ENCODE peak calls at places on chromosomes 5 and 9, in eight cellular contexts. V is brain microvascular endothelial cell, M is coronary artery, D is suprapubic skin, A is kidney, Z is WERI-Rb-1, U is substantia nigra, Q is right lobe of liver. P is an unnamed sample.

GRCh38 chr5:88680253-88681132 is 202.5 kb downstream of the MEF2C start:
- DNase-seq in V (no peak), M (no peak), D (no peak), A (peak), Z (peak), U (peak), Q (peak), P (peak)

GRCh38 chr9:9499546-9499945 is 1113.3 kb downstream of the PTPRD start:
- DNase-seq in V (no peak), M (no peak), D (no peak), A (no peak), Z (no peak), U (no peak), Q (no peak), P (no peak)

GRCh38 chr5:22567983-22568382 is 285.2 kb downstream of the CDH12 start:
- DNase-seq in V (no peak), M (no peak), D (no peak), A (no peak), Z (no peak), U (no peak), Q (no peak), P (no peak)

GRCh38 chr5:112492291-112492690 is 73.2 kb upstream of the EPB41L4A start:
- DNase-seq in V (peak), M (no peak), D (no peak), A (peak), Z (peak), U (peak), Q (peak), P (no peak)

GRCh38 chr9:108776920-108777650 is 78.7 kb downstream of the ACTL7B start:
- DNase-seq in V (peak), M (no peak), D (no peak), A (no peak), Z (peak), U (no peak), Q (no peak), P (no peak)

GRCh38 chr5:126676195-126676624 is 75.5 kb downstream of the PHAX start:
- DNase-seq in V (peak), M (no peak), D (no peak), A (no peak), Z (peak), U (peak), Q (no peak), P (peak)

GRCh38 chr5:16552666-16553343 is 64.0 kb downstream of the RETREG1 start:
- DNase-seq in V (peak), M (no peak), D (no peak), A (no peak), Z (peak), U (peak), Q (peak), P (no peak)

GRCh38 chr5:97528941-97529340 is 345.9 kb upstream of the RIOK2 start:
- DNase-seq in V (peak), M (no peak), D (no peak), A (no peak), Z (no peak), U (no peak), Q (no peak), P (no peak)

GRCh38 chr5:127013407-127013806 is 17.0 kb downstream of the MARCHF3 start:
- DNase-seq in V (no peak), M (no peak), D (no peak), A (no peak), Z (no peak), U (no peak), Q (no peak), P (no peak)

GRCh38 chr9:35452481-35452880 is 37.4 kb upstream of the RUSC2 start:
- DNase-seq in V (no peak), M (no peak), D (no peak), A (no peak), Z (no peak), U (no peak), Q (no peak), P (no peak)

GRCh38 chr9:15220658-15221310 is 86.2 kb downstream of the TTC39B start:
- DNase-seq in V (peak), M (no peak), D (no peak), A (no peak), Z (no peak), U (no peak), Q (no peak), P (no peak)

GRCh38 chr9:121725008-121725795 is 73.8 kb downstream of the DAB2IP start:
- DNase-seq in V (peak), M (peak), D (peak), A (peak), Z (no peak), U (peak), Q (peak), P (no peak)

GRCh38 chr5:24681106-24681505 is 36.3 kb upstream of the CDH10 start:
- DNase-seq in V (no peak), M (no peak), D (no peak), A (no peak), Z (no peak), U (no peak), Q (no peak), P (no peak)

GRCh38 chr9:22279621-22280020 is 167.0 kb upstream of the DMRTA1 start:
- DNase-seq in V (no peak), M (no peak), D (no peak), A (no peak), Z (no peak), U (no peak), Q (no peak), P (no peak)

GRCh38 chr5:13990896-13991295 is 46.4 kb upstream of the DNAH5 start:
- DNase-seq in V (no peak), M (no peak), D (no peak), A (no peak), Z (no peak), U (no peak), Q (no peak), P (no peak)

GRCh38 chr5:62578540-62578939 is at the start of gene LRRC70:
- DNase-seq in V (peak), M (no peak), D (no peak), A (no peak), Z (no peak), U (no peak), Q (no peak), P (no peak)

GRCh38 chr5:78845487-78845886 is 139.6 kb downstream of the ARSB start:
- DNase-seq in V (no peak), M (no peak), D (no peak), A (no peak), Z (no peak), U (no peak), Q (no peak), P (no peak)

GRCh38 chr5:174397206-174397605 is 327.2 kb upstream of the MSX2 start:
- DNase-seq in V (no peak), M (no peak), D (no peak), A (no peak), Z (no peak), U (no peak), Q (no peak), P (no peak)

GRCh38 chr5:50962934-50963646 is 296.7 kb downstream of the PARP8 start:
- DNase-seq in V (peak), M (no peak), D (peak), A (no peak), Z (peak), U (peak), Q (peak), P (peak)

GRCh38 chr5:165258188-165258855 is 1752.9 kb downstream of the MAT2B start:
- DNase-seq in V (no peak), M (no peak), D (no peak), A (no peak), Z (peak), U (no peak), Q (no peak), P (no peak)

GRCh38 chr9:69594180-69594579 is 78.0 kb downstream of the APBA1 start:
- DNase-seq in V (no peak), M (no peak), D (no peak), A (no peak), Z (no peak), U (no peak), Q (no peak), P (no peak)

GRCh38 chr5:149831492-149831891 is 101.4 kb downstream of the PPARGC1B start:
- DNase-seq in V (peak), M (no peak), D (no peak), A (no peak), Z (no peak), U (no peak), Q (no peak), P (no peak)

GRCh38 chr5:139765409-139766217 is 30.0 kb upstream of the PSD2 start:
- DNase-seq in V (peak), M (peak), D (peak), A (peak), Z (peak), U (peak), Q (peak), P (peak)

GRCh38 chr9:27945386-27945785 is 372.1 kb upstream of the C9orf72 start:
- DNase-seq in V (peak), M (no peak), D (no peak), A (no peak), Z (no peak), U (no peak), Q (no peak), P (no peak)

GRCh38 chr5:88269222-88269771 is 652 bp upstream of the TMEM161B start:
- DNase-seq in V (no peak), M (no peak), D (no peak), A (no peak), Z (peak), U (no peak), Q (no peak), P (peak)

GRCh38 chr5:68730220-68731010 is 363.4 kb upstream of the SLC30A5 start:
- DNase-seq in V (peak), M (no peak), D (no peak), A (no peak), Z (peak), U (peak), Q (no peak), P (no peak)

GRCh38 chr5:78360674-78361225 is 333 bp downstream of the SCAMP1 start:
- DNase-seq in V (no peak), M (peak), D (peak), A (peak), Z (peak), U (peak), Q (peak), P (peak)

GRCh38 chr9:75175395-75175794 is 87.1 kb downstream of the OSTF1 start:
- DNase-seq in V (no peak), M (no peak), D (no peak), A (no peak), Z (no peak), U (no peak), Q (no peak), P (no peak)

GRCh38 chr5:173328896-173329369 is 719 bp upstream of the STC2 start:
- DNase-seq in V (peak), M (no peak), D (peak), A (no peak), Z (peak), U (no peak), Q (peak), P (no peak)

GRCh38 chr9:137900584-137901310 is 23.2 kb downstream of the CACNA1B start:
- DNase-seq in V (no peak), M (no peak), D (no peak), A (no peak), Z (no peak), U (no peak), Q (no peak), P (no peak)

GRCh38 chr5:135230326-135230925 is 168.6 kb downstream of the MACROH2A1 start:
- DNase-seq in V (peak), M (no peak), D (no peak), A (peak), Z (no peak), U (peak), Q (no peak), P (no peak)
- H3K27ac ChIP-seq in V (no peak), M (peak), D (no peak), A (no peak), Z (no peak), U (no peak), Q (no peak), P (no peak)

GRCh38 chr9:114033397-114034103 is 44.5 kb downstream of the AMBP start:
- DNase-seq in V (no peak), M (peak), D (peak), A (no peak), Z (peak), U (no peak), Q (no peak), P (no peak)

GRCh38 chr9:114034663-114035062 is 43.4 kb downstream of the AMBP start:
- DNase-seq in V (no peak), M (peak), D (no peak), A (no peak), Z (no peak), U (peak), Q (no peak), P (no peak)

GRCh38 chr9:114035221-114035844 is 42.8 kb downstream of the AMBP start:
- DNase-seq in V (no peak), M (peak), D (peak), A (no peak), Z (no peak), U (peak), Q (no peak), P (no peak)

GRCh38 chr9:114035845-114036785 is 42.0 kb downstream of the AMBP start:
- DNase-seq in V (no peak), M (peak), D (peak), A (no peak), Z (no peak), U (no peak), Q (no peak), P (no peak)

DNA sequence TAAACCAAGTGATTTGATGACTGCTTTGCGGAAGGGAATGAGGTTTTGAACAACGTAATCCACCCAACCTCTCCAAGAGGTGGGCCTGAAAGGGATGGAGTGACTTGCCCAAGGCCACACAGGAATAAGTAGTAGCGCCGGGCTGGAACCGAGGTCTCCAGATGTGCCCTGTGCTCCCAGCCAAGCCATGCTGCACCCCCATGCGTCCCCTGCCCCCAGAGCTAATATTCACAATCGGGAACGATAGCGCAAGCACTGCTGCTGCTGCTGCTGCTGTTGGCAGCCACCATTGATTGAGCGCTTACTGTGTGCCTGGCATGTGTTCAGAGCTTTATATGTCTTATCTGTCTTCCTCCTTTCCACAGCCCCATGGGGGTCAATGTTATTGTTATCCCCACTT is 43.9 kb downstream of the AMBP start:
- DNase-seq in V (no peak), M (peak), D (peak), A (no peak), Z (no peak), U (no peak), Q (no peak), P (no peak)
- H3K27ac ChIP-seq in V (no peak), M (no peak), D (no peak), A (no peak), Z (no peak), U (no peak), Q (no peak), P (no peak)

DNA sequence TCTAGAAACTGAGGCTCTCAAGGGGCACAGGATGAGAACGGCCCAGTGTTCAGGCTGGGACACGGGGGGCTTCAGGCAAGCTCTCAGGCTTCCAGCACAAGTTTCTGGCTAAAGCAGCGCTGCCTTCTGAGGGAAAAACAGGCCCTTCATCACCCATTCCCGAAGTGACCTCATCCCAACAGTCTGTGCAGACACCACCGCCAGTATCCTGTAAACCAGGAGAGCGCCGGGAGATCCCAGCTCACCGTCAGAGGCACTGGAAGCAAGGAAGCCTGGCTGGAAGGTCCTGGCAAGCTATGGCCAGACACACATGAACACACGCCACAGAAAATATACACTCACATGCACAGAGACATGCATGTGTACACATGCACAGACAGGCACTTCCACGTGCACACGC is 8.8 kb downstream of the SLC12A7 start:
- DNase-seq in V (no peak), M (no peak), D (no peak), A (no peak), Z (no peak), U (no peak), Q (no peak), P (no peak)
- H3K27ac ChIP-seq in V (no peak), M (no peak), D (no peak), A (peak), Z (peak), U (no peak), Q (peak), P (no peak)

GRCh38 chr5:1487079-1487764 is 36.5 kb downstream of the LPCAT1 start:
- DNase-seq in V (no peak), M (no peak), D (no peak), A (no peak), Z (no peak), U (no peak), Q (no peak), P (no peak)

GRCh38 chr5:1490360-1490759 is 33.4 kb downstream of the LPCAT1 start:
- DNase-seq in V (no peak), M (no peak), D (no peak), A (no peak), Z (no peak), U (no peak), Q (no peak), P (no peak)

GRCh38 chr5:1489754-1490153 is 34.0 kb downstream of the LPCAT1 start:
- DNase-seq in V (no peak), M (no peak), D (no peak), A (no peak), Z (no peak), U (no peak), Q (no peak), P (no peak)

GRCh38 chr5:1486271-1486670 is 37.5 kb downstream of the LPCAT1 start:
- DNase-seq in V (no peak), M (no peak), D (no peak), A (no peak), Z (no peak), U (no peak), Q (no peak), P (no peak)

DNA sequence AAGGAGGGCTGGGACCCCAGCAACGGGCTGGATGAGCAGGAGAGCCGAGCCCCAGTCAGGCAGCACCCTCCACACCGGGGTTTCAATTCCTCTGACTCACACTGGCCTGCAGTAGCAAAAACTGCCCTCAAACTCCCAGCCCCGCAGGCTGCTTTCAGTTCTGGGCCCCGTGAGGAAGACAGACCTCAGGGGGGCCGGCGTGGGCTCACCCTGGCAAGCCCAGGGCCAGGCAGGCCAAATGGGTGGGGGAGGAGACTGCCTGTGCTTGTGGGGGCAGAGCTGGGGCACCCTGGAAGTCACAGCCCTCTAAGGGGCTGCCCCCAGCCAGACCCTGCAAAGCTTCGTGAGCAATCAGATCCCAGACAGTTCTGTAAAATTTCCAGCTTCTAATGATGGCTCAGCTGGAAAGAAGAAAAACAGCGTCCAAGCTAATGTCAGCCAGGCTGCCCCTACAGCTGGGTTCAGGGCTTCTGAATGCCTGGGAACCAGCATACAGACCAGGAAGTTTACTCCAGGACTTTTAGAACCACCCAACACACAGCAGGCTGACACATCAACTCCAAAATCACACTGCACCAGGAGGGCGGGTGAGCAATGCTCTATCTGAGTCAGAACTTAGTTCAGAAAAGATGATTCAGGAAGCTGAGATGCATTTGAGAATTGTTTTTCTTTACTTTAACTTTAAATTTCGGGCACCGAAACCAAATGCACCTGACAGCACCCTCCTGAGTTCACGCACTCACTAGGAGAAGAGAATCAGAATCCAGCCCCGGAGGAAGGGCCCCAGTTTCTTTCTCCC is 34.7 kb downstream of the LPCAT1 start:
- DNase-seq in V (peak), M (no peak), D (no peak), A (no peak), Z (no peak), U (no peak), Q (no peak), P (peak)
- H3K27ac ChIP-seq in V (peak), M (no peak), D (no peak), A (no peak), Z (no peak), U (no peak), Q (no peak), P (no peak)

GRCh38 chr9:133702798-133703570 is 35.2 kb downstream of the SARDH start:
- DNase-seq in V (no peak), M (no peak), D (no peak), A (peak), Z (no peak), U (no peak), Q (peak), P (no peak)

GRCh38 chr9:133699546-133699945 is 38.6 kb downstream of the SARDH start:
- DNase-seq in V (no peak), M (no peak), D (no peak), A (no peak), Z (no peak), U (no peak), Q (no peak), P (no peak)

GRCh38 chr9:133701321-133701980 is 36.7 kb downstream of the SARDH start:
- DNase-seq in V (no peak), M (no peak), D (no peak), A (peak), Z (no peak), U (peak), Q (peak), P (peak)

GRCh38 chr9:133701981-133702797 is 36.0 kb downstream of the SARDH start:
- DNase-seq in V (no peak), M (no peak), D (no peak), A (peak), Z (no peak), U (no peak), Q (peak), P (peak)

GRCh38 chr9:133700861-133701320 is 37.3 kb downstream of the SARDH start:
- DNase-seq in V (no peak), M (no peak), D (no peak), A (peak), Z (no peak), U (no peak), Q (no peak), P (no peak)
- H3K27ac ChIP-seq in V (no peak), M (no peak), D (no peak), A (no peak), Z (peak), U (no peak), Q (no peak), P (peak)

DNA sequence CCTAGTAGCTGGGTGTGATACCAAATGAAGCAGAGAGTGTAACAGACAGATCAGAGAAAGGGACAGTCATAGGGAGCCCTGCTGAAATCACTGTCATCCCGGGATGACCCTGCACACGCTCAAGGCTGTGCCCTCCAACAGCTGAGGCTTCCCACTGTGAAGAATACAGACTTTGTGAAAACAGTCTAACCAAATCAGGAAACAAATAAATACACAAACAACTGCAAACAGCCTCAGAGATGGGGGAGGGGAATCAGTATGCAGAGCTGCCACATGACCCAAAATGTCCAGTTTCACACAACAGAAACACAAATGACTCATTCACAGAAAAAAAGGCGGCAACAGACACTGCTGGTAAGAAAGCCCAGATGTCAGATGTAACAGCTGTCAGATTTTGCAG is 101.9 kb downstream of the ADAMTS2 start:
- DNase-seq in V (peak), M (no peak), D (peak), A (no peak), Z (no peak), U (peak), Q (no peak), P (no peak)
- H3K27ac ChIP-seq in V (no peak), M (no peak), D (peak), A (no peak), Z (no peak), U (peak), Q (no peak), P (no peak)

GRCh38 chr5:172107606-172108005 is 80.4 kb downstream of the STK10 start:
- DNase-seq in V (peak), M (no peak), D (no peak), A (peak), Z (no peak), U (no peak), Q (no peak), P (no peak)

GRCh38 chr5:172110921-172111873 is 76.8 kb downstream of the STK10 start:
- DNase-seq in V (peak), M (no peak), D (no peak), A (peak), Z (no peak), U (no peak), Q (no peak), P (peak)

GRCh38 chr5:172109749-172110148 is 78.3 kb downstream of the STK10 start:
- DNase-seq in V (no peak), M (no peak), D (no peak), A (peak), Z (no peak), U (no peak), Q (no peak), P (no peak)

GRCh38 chr5:172113036-172113435 is 75.0 kb downstream of the STK10 start:
- DNase-seq in V (peak), M (no peak), D (no peak), A (peak), Z (no peak), U (no peak), Q (no peak), P (peak)

GRCh38 chr5:172110260-172110815 is 77.7 kb downstream of the STK10 start:
- DNase-seq in V (no peak), M (no peak), D (no peak), A (peak), Z (no peak), U (no peak), Q (no peak), P (no peak)
- H3K27ac ChIP-seq in V (peak), M (peak), D (no peak), A (peak), Z (no peak), U (no peak), Q (no peak), P (peak)

P was measured in CD4-positive, CD25-positive, alpha-beta regulatory T cell.